ENCODE peak calls at places on chromosomes 2 and 18, in six cellular contexts. O is HCT116, N is lower lobe of right lung, H is cardiac muscle cell, E is mammary epithelial cell, Q is breast epithelium. J is an unnamed sample.

GRCh38 chr2:237575869-237576862 is 9.8 kb downstream of the PRLH start:
- DNase-seq in O (no peak), H (no peak), N (no peak), E (no peak), Q (no peak), J (no peak)

GRCh38 chr2:160646684-160647444 is 153.3 kb upstream of the RBMS1 start:
- DNase-seq in N (no peak), O (no peak), Q (peak; percentile 66), E (peak; percentile 95), H (no peak), J (no peak)

GRCh38 chr2:132446460-132446859 is 29.9 kb downstream of the GPR39 start:
- DNase-seq in E (no peak), H (no peak), O (no peak), N (no peak), Q (no peak), J (no peak)

GRCh38 chr18:57802166-57802868 is 798 bp downstream of the ATP8B1 start:
- DNase-seq in E (no peak), Q (no peak), H (no peak), N (no peak), O (no peak), J (no peak)

GRCh38 chr2:166343467-166343866 is 32.3 kb downstream of the SCN9A start:
- DNase-seq in H (no peak), N (no peak), O (no peak), E (peak; percentile 60), Q (no peak), J (no peak)

GRCh38 chr18:45935591-45936335 is 31.4 kb downstream of the EPG5 start:
- DNase-seq in N (no peak), E (no peak), O (no peak), H (no peak), Q (no peak), J (peak; percentile 65)

GRCh38 chr2:67548317-67549095 is 151.4 kb downstream of the ETAA1 start:
- DNase-seq in O (no peak), Q (no peak), E (no peak), H (no peak), N (no peak), J (no peak)

GRCh38 chr2:99643824-99644787 is 154.3 kb upstream of the REV1 start:
- DNase-seq in H (no peak), O (no peak), N (no peak), E (no peak), Q (no peak), J (peak; percentile 39)

GRCh38 chr2:219684721-219685689 is 57.6 kb downstream of the SLC4A3 start:
- DNase-seq in E (peak; percentile 95), N (peak; percentile 78), Q (peak; percentile 81), H (no peak), O (peak; percentile 90), J (peak; percentile 79)

GRCh38 chr2:46737577-46737976 is 178.0 kb downstream of the MCFD2 start:
- DNase-seq in N (no peak), E (peak; percentile 66), H (no peak), O (peak; percentile 61), Q (no peak), J (no peak)

GRCh38 chr2:974054-974453 is 23.4 kb downstream of the SNTG2 start:
- DNase-seq in O (no peak), Q (no peak), E (no peak), N (no peak), H (no peak), J (no peak)

DNA sequence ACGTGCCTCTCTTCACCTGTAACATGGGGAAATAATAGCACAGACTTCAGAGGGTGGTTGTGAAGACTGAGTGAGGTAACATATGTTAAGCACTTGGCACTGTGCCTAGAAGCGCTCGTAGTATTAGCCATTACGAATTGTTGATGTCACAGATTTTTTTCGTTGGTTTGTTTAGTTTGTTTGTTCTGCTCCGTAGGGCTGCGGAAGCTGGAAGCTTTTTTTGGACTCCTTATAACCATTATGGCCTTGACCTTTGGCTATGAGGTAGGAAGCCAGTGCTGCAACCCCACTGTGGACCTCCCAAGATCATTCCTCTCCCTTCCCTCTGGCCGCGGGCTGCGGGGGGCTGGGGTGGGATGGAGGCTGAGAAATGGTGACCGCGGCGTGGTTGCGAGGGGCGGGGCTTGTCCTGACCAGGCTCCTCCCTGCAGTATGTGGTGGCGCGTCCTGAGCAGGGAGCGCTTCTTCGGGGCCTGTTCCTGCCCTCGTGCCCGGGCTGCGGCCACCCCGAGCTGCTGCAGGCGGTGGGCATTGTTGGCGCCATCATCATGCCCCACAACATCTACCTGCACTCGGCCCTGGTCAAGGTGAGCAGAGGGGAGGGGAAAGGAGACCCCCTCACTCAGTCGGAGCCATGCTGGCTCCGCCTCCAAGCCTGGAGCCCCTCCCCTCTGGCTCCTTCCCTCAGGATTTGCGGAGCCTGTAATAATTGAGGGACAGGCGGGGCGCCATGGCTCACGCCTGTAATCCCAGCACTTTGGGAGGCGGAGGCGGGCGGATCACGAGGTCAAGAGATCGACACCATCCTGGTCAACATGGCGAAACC is 5.5 kb downstream of the SLC11A1 start:
- DNase-seq in H (peak; percentile 34), N (peak; percentile 85), O (no peak), Q (no peak), E (no peak), J (peak; percentile 70)
- H3K27ac ChIP-seq in H (no peak overlapping the region), N (peak overlapping the region; percentile 69), O (no peak overlapping the region), Q (peak overlapping the region; percentile 20), E (no peak overlapping the region), J (no peak overlapping the region)

GRCh38 chr18:23968638-23969037 is 45.9 kb upstream of the TTC39C start:
- DNase-seq in O (no peak), Q (no peak), H (no peak), N (no peak), E (no peak), J (no peak)
- H3K4me3 ChIP-seq in O (no peak overlapping the region), Q (no peak overlapping the region), H (no peak overlapping the region), N (no peak overlapping the region), E (no peak overlapping the region), J (no peak overlapping the region)

GRCh38 chr2:172089005-172089504 is 3.7 kb downstream of the DLX1 start:
- DNase-seq in H (no peak), E (no peak), O (no peak), N (no peak), Q (no peak), J (no peak)

GRCh38 chr2:172087780-172088244 is 2.5 kb downstream of the DLX1 start:
- DNase-seq in O (no peak), E (no peak), H (no peak), Q (no peak), N (no peak), J (no peak)

GRCh38 chr2:172089633-172090032 is 4.3 kb downstream of the DLX1 start:
- DNase-seq in H (no peak), Q (no peak), O (no peak), E (no peak), N (no peak), J (no peak)

GRCh38 chr2:172087191-172087779 is 2.0 kb downstream of the DLX1 start:
- DNase-seq in Q (no peak), O (no peak), E (no peak), N (no peak), H (no peak), J (no peak)

DNA sequence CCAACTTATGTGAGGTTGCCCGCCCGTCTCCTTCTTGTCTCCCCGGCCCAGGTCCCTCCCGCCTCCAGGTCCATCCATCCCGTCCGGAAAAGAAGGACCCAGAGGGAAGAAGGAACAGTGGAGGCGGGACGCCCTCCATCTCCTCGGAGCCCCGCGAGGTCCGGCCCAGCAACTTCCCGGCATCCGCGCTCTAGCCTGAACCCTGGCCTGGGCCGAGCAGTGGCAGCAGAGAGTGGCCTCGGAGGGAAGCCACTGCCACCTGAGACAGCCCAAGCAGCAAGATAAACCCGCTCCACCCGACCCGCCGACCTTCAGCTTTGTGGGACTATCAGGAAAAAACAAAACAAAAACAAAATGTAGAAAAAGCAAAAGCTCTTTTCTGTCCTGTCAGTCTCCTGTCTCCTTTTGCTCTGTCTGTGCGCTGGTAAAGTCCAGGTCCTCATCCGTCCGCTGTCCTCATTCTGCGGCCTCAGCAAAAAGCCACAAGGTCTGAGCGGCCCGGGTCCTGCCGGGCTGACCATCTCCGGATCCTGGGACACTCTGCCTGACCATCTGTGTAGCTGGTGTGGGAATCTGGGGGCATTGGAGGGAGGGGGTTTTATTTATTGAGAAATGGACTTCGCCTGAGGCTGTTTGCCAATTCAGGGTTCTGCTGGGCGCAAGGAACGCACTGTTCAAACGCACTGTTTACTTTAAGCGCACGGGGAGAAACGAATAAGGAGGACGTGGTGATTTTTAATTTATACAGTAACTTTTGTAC is 3.1 kb downstream of the DLX1 start:
- DNase-seq in O (no peak), E (no peak), H (no peak), Q (no peak), N (peak; percentile 39), J (no peak)
- H3K27me3 ChIP-seq in O (no peaks in the 10 kb centered on the region), E (peaks cover 4% of the 10 kb centered on the region), H (peaks cover 100% of the 10 kb centered on the region), Q (peaks cover 100% of the 10 kb centered on the region), N (peaks cover 100% of the 10 kb centered on the region), J (peaks cover 85% of the 10 kb centered on the region)

GRCh38 chr2:119407430-119408220 is 24.0 kb upstream of the TMEM37 start:
- DNase-seq in E (peak; percentile 25), O (peak; percentile 52), N (no peak), H (peak; percentile 74), Q (no peak), J (peak; percentile 46)

GRCh38 chr2:119408221-119408619 is 23.4 kb upstream of the TMEM37 start:
- DNase-seq in H (no peak), E (no peak), Q (no peak), N (no peak), O (no peak), J (no peak)

GRCh38 chr2:119405151-119405550 is 26.5 kb upstream of the TMEM37 start:
- DNase-seq in N (no peak), Q (no peak), E (no peak), O (no peak), H (no peak), J (no peak)

GRCh38 chr2:119402106-119402505 is 29.5 kb upstream of the TMEM37 start:
- DNase-seq in O (no peak), H (no peak), N (no peak), Q (no peak), E (peak; percentile 8), J (no peak)

GRCh38 chr2:119402645-119403560 is 28.8 kb upstream of the TMEM37 start:
- DNase-seq in Q (no peak), E (no peak), H (no peak), O (no peak), N (no peak), J (no peak)
- H3K27ac ChIP-seq in Q (no peak overlapping the region), E (no peak overlapping the region), H (no peak overlapping the region), O (no peak overlapping the region), N (peak overlapping the region; percentile 14), J (no peak overlapping the region)

DNA sequence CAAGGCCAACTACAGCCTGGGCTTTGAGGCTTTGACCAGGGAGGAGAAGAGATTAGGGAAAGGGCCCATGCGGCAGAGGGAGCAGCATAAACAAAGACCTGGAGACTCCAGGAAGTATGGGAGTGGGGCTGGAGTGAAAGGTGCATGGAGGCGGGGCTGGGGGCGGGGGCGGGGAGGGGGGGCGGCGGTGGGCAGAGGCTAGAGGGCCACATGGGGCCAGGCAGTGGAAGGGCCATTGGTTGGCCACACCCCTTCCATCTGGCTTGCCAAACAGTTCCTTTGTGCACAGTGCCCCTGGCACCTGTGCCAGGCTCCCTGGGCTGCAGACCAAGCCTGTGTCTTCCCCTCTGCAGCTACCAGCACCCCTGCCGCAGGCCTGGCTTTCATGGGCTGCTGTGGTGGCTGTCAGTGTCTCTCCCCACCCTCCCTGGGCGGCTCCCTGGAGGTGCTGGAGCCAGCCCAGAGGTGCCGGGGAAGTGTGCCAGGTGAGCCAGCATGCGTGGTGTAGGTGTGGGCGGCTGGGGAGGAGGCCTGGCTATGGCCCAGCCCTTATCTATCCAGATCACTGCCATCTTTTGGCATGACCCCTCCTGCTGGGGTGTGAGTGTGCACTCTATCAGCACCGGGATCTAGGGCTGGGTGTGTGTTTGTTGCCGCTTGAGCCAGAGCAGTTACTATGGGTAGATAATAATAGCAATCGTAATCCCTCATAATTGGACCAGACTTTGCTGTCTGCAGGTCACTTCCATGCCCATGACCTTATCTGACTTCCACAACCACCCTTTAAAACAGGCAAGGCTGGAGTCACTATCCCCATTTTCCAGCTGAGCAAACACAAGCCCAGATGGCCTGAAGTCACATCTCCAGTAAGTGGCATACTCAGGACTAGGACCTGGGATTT is 30.5 kb downstream of the DNMT3A start:
- DNase-seq in H (no peak), E (peak; percentile 69), O (peak; percentile 19), Q (peak; percentile 68), N (peak; percentile 68), J (no peak)
- H3K4me3 ChIP-seq in H (no peak overlapping the region), E (no peak overlapping the region), O (no peak overlapping the region), Q (no peak overlapping the region), N (no peak overlapping the region), J (no peak overlapping the region)

J was measured in brain microvascular endothelial cell.